ENCODE peak calls at places on chromosome 13, in nine cellular contexts. One of them, this sample, is unnamed. For H3K36me3, H3K27me3 and H3K4me1, the result is how much of the 10 kb centered on the place peaks cover.

GRCh38 chr13:52892925-52893324 is 44.5 kb upstream of the PCDH8 start:
- DNase-seq in spleen: no peak
- DNase-seq in CD8-positive, alpha-beta T cell: no peak
- DNase-seq in endodermal cell: peak
- DNase-seq in Peyer's patch: no peak
- DNase-seq in body of pancreas: no peak
- DNase-seq in tibial nerve: no peak
- DNase-seq in IMR-90: no peak
- DNase-seq in endothelial cell of umbilical vein: no peak
- DNase-seq in this sample: no peak

GRCh38 chr13:36082806-36083205 is 48.4 kb downstream of the DCLK1 start:
- DNase-seq in IMR-90: no peak
- DNase-seq in spleen: no peak
- DNase-seq in body of pancreas: no peak
- DNase-seq in endodermal cell: no peak
- DNase-seq in endothelial cell of umbilical vein: no peak
- DNase-seq in tibial nerve: no peak
- DNase-seq in Peyer's patch: no peak
- DNase-seq in CD8-positive, alpha-beta T cell: no peak
- DNase-seq in this sample: no peak

GRCh38 chr13:85283408-85283807 is 515.8 kb downstream of the SLITRK6 start:
- DNase-seq in endodermal cell: no peak
- DNase-seq in body of pancreas: no peak
- DNase-seq in CD8-positive, alpha-beta T cell: no peak
- DNase-seq in spleen: no peak
- DNase-seq in endothelial cell of umbilical vein: peak
- DNase-seq in IMR-90: no peak
- DNase-seq in tibial nerve: no peak
- DNase-seq in Peyer's patch: no peak
- DNase-seq in this sample: no peak

GRCh38 chr13:19586904-19587634 is 25.7 kb upstream of the TPTE2 start:
- DNase-seq in body of pancreas: no peak
- DNase-seq in IMR-90: peak
- DNase-seq in endothelial cell of umbilical vein: no peak
- DNase-seq in Peyer's patch: no peak
- DNase-seq in tibial nerve: no peak
- DNase-seq in endodermal cell: no peak
- DNase-seq in spleen: peak
- DNase-seq in CD8-positive, alpha-beta T cell: peak
- DNase-seq in this sample: peak

GRCh38 chr13:98977568-98978270 is at the start of gene DOCK9:
- DNase-seq in CD8-positive, alpha-beta T cell: no peak
- DNase-seq in endodermal cell: peak
- DNase-seq in spleen: no peak
- DNase-seq in IMR-90: peak
- DNase-seq in tibial nerve: peak
- DNase-seq in body of pancreas: peak
- DNase-seq in Peyer's patch: peak
- DNase-seq in endothelial cell of umbilical vein: peak
- DNase-seq in this sample: no peak

GRCh38 chr13:101489635-101490034 is 37.2 kb downstream of the ITGBL1 start:
- DNase-seq in endodermal cell: no peak
- DNase-seq in spleen: no peak
- DNase-seq in endothelial cell of umbilical vein: peak
- DNase-seq in body of pancreas: no peak
- DNase-seq in tibial nerve: no peak
- DNase-seq in CD8-positive, alpha-beta T cell: no peak
- DNase-seq in IMR-90: peak
- DNase-seq in Peyer's patch: no peak
- DNase-seq in this sample: no peak

GRCh38 chr13:106143930-106144709 is 391.3 kb downstream of the EFNB2 start:
- DNase-seq in spleen: no peak
- DNase-seq in tibial nerve: no peak
- DNase-seq in endodermal cell: no peak
- DNase-seq in CD8-positive, alpha-beta T cell: no peak
- DNase-seq in Peyer's patch: no peak
- DNase-seq in endothelial cell of umbilical vein: no peak
- DNase-seq in IMR-90: no peak
- DNase-seq in body of pancreas: peak
- DNase-seq in this sample: no peak

GRCh38 chr13:85657942-85658341 is 141.3 kb downstream of the SLITRK6 start:
- DNase-seq in endothelial cell of umbilical vein: no peak
- DNase-seq in Peyer's patch: no peak
- DNase-seq in body of pancreas: no peak
- DNase-seq in spleen: no peak
- DNase-seq in CD8-positive, alpha-beta T cell: no peak
- DNase-seq in tibial nerve: no peak
- DNase-seq in endodermal cell: no peak
- DNase-seq in IMR-90: no peak
- DNase-seq in this sample: no peak

GRCh38 chr13:36516225-36516624 is 83.9 kb downstream of the CCNA1 start:
- DNase-seq in tibial nerve: no peak
- DNase-seq in endodermal cell: no peak
- DNase-seq in body of pancreas: no peak
- DNase-seq in IMR-90: no peak
- DNase-seq in spleen: no peak
- DNase-seq in endothelial cell of umbilical vein: no peak
- DNase-seq in Peyer's patch: no peak
- DNase-seq in CD8-positive, alpha-beta T cell: no peak
- DNase-seq in this sample: no peak

GRCh38 chr13:50907781-50908180 is 1.8 kb upstream of the RNASEH2B start:
- DNase-seq in body of pancreas: no peak
- DNase-seq in Peyer's patch: no peak
- DNase-seq in IMR-90: no peak
- DNase-seq in endothelial cell of umbilical vein: no peak
- DNase-seq in CD8-positive, alpha-beta T cell: no peak
- DNase-seq in endodermal cell: no peak
- DNase-seq in spleen: no peak
- DNase-seq in tibial nerve: no peak
- DNase-seq in this sample: no peak

GRCh38 chr13:106752584-106753202 is 184.8 kb upstream of the ARGLU1 start:
- DNase-seq in IMR-90: no peak
- DNase-seq in tibial nerve: no peak
- DNase-seq in body of pancreas: no peak
- DNase-seq in CD8-positive, alpha-beta T cell: no peak
- DNase-seq in endodermal cell: no peak
- DNase-seq in endothelial cell of umbilical vein: peak
- DNase-seq in Peyer's patch: no peak
- DNase-seq in spleen: no peak
- DNase-seq in this sample: no peak

GRCh38 chr13:50006426-50007135 is 8.7 kb upstream of the KCNRG start:
- DNase-seq in tibial nerve: no peak
- DNase-seq in Peyer's patch: no peak
- DNase-seq in IMR-90: peak
- DNase-seq in spleen: no peak
- DNase-seq in endodermal cell: no peak
- DNase-seq in body of pancreas: no peak
- DNase-seq in CD8-positive, alpha-beta T cell: no peak
- DNase-seq in endothelial cell of umbilical vein: peak
- DNase-seq in this sample: no peak

GRCh38 chr13:66675620-66676019 is 554.5 kb downstream of the PCDH9 start:
- DNase-seq in endodermal cell: no peak
- DNase-seq in Peyer's patch: no peak
- DNase-seq in tibial nerve: no peak
- DNase-seq in endothelial cell of umbilical vein: no peak
- DNase-seq in body of pancreas: no peak
- DNase-seq in IMR-90: no peak
- DNase-seq in spleen: no peak
- DNase-seq in CD8-positive, alpha-beta T cell: no peak
- DNase-seq in this sample: no peak

GRCh38 chr13:30863231-30863630 is 42.8 kb upstream of the MEDAG start:
- DNase-seq in endothelial cell of umbilical vein: no peak
- DNase-seq in tibial nerve: no peak
- DNase-seq in IMR-90: no peak
- DNase-seq in body of pancreas: no peak
- DNase-seq in Peyer's patch: no peak
- DNase-seq in spleen: no peak
- DNase-seq in CD8-positive, alpha-beta T cell: no peak
- DNase-seq in endodermal cell: peak
- DNase-seq in this sample: no peak

GRCh38 chr13:81031996-81032395 is 691.1 kb upstream of the SPRY2 start:
- DNase-seq in Peyer's patch: no peak
- DNase-seq in body of pancreas: no peak
- DNase-seq in spleen: no peak
- DNase-seq in CD8-positive, alpha-beta T cell: no peak
- DNase-seq in endodermal cell: no peak
- DNase-seq in IMR-90: no peak
- DNase-seq in tibial nerve: no peak
- DNase-seq in endothelial cell of umbilical vein: no peak
- DNase-seq in this sample: no peak

GRCh38 chr13:42266464-42266863 is 5.5 kb upstream of the AKAP11 start:
- DNase-seq in CD8-positive, alpha-beta T cell: no peak
- DNase-seq in body of pancreas: no peak
- DNase-seq in endothelial cell of umbilical vein: peak
- DNase-seq in Peyer's patch: no peak
- DNase-seq in endodermal cell: no peak
- DNase-seq in tibial nerve: no peak
- DNase-seq in IMR-90: peak
- DNase-seq in spleen: no peak
- DNase-seq in this sample: no peak

GRCh38 chr13:30803791-30804190 is 68.4 kb downstream of the ALOX5AP start:
- DNase-seq in CD8-positive, alpha-beta T cell: no peak
- DNase-seq in endothelial cell of umbilical vein: no peak
- DNase-seq in spleen: no peak
- DNase-seq in tibial nerve: no peak
- DNase-seq in IMR-90: no peak
- DNase-seq in Peyer's patch: no peak
- DNase-seq in body of pancreas: no peak
- DNase-seq in endodermal cell: no peak
- DNase-seq in this sample: no peak

GRCh38 chr13:69604698-69605097 is 502.9 kb upstream of the ATXN8OS start:
- DNase-seq in body of pancreas: no peak
- DNase-seq in endothelial cell of umbilical vein: no peak
- DNase-seq in tibial nerve: no peak
- DNase-seq in spleen: no peak
- DNase-seq in endodermal cell: no peak
- DNase-seq in IMR-90: no peak
- DNase-seq in Peyer's patch: no peak
- DNase-seq in CD8-positive, alpha-beta T cell: no peak
- DNase-seq in this sample: no peak

GRCh38 chr13:48580185-48580803 is 47.4 kb upstream of the RCBTB2 start:
- DNase-seq in endodermal cell: peak
- DNase-seq in tibial nerve: peak
- DNase-seq in IMR-90: peak
- DNase-seq in CD8-positive, alpha-beta T cell: peak
- DNase-seq in endothelial cell of umbilical vein: peak
- DNase-seq in body of pancreas: peak
- DNase-seq in Peyer's patch: no peak
- DNase-seq in spleen: no peak
- DNase-seq in this sample: peak

GRCh38 chr13:23695196-23695595 is 125.0 kb downstream of the TNFRSF19 start:
- DNase-seq in spleen: no peak
- DNase-seq in endothelial cell of umbilical vein: no peak
- DNase-seq in endodermal cell: no peak
- DNase-seq in CD8-positive, alpha-beta T cell: no peak
- DNase-seq in body of pancreas: no peak
- DNase-seq in Peyer's patch: no peak
- DNase-seq in IMR-90: no peak
- DNase-seq in tibial nerve: no peak
- DNase-seq in this sample: no peak

GRCh38 chr13:73477441-73477840 is 418.6 kb downstream of the KLF5 start:
- DNase-seq in endodermal cell: no peak
- DNase-seq in endothelial cell of umbilical vein: no peak
- DNase-seq in tibial nerve: no peak
- DNase-seq in Peyer's patch: no peak
- DNase-seq in spleen: no peak
- DNase-seq in IMR-90: no peak
- DNase-seq in body of pancreas: no peak
- DNase-seq in CD8-positive, alpha-beta T cell: no peak
- DNase-seq in this sample: no peak

DNA sequence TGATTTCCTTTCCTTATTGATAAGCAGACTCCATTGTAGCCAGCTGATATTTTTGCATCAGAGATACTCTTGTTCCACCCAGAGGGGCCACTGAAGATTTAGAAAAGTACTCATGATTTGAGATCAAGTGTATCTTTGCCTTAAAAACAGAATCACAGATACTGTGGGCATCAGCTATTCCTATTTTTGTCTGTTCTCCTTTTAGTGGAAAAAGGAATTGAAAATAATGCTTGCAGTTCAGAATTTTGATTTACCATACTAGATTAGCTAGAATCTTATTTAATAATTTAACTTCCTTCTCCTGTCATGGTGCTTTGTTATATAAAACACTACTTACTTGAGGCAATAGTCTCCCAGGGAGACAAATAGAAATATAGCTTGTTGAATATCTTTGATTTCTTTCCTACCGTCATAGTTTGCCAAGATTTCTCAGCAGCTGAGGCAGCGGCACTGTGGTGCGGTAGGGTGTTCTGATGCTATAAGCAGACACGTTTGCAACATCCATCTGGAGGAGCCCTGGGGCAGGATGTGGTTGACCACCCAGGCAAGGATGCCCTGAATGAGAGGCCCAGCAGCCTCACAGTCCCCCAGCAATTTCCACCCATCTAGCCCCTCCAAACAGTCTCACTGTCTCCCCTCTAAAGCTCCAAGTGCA is 47.0 kb upstream of the RAP2A start:
- DNase-seq in spleen: no peak
- DNase-seq in IMR-90: no peak
- DNase-seq in tibial nerve: no peak
- DNase-seq in Peyer's patch: no peak
- DNase-seq in endothelial cell of umbilical vein: no peak
- DNase-seq in CD8-positive, alpha-beta T cell: peak
- DNase-seq in body of pancreas: peak
- DNase-seq in endodermal cell: no peak
- DNase-seq in this sample: no peak
- H3K36me3 ChIP-seq in spleen: under half
- H3K36me3 ChIP-seq in IMR-90: under half
- H3K36me3 ChIP-seq in tibial nerve: under half
- H3K36me3 ChIP-seq in Peyer's patch: under half
- H3K36me3 ChIP-seq in endothelial cell of umbilical vein: under half
- H3K36me3 ChIP-seq in CD8-positive, alpha-beta T cell: under half
- H3K36me3 ChIP-seq in body of pancreas: under half
- H3K36me3 ChIP-seq in endodermal cell: under half
- H3K36me3 ChIP-seq in this sample: under half

GRCh38 chr13:94707400-94708021 is 4.8 kb downstream of the SOX21 start:
- DNase-seq in body of pancreas: no peak
- DNase-seq in endothelial cell of umbilical vein: no peak
- DNase-seq in IMR-90: no peak
- DNase-seq in endodermal cell: peak
- DNase-seq in Peyer's patch: no peak
- DNase-seq in spleen: no peak
- DNase-seq in tibial nerve: no peak
- DNase-seq in CD8-positive, alpha-beta T cell: no peak
- DNase-seq in this sample: peak
- H3K27me3 ChIP-seq in body of pancreas: under half
- H3K27me3 ChIP-seq in endothelial cell of umbilical vein: half or more
- H3K27me3 ChIP-seq in IMR-90: half or more
- H3K27me3 ChIP-seq in endodermal cell: half or more
- H3K27me3 ChIP-seq in Peyer's patch: half or more
- H3K27me3 ChIP-seq in spleen: half or more
- H3K27me3 ChIP-seq in tibial nerve: half or more
- H3K27me3 ChIP-seq in CD8-positive, alpha-beta T cell: under half
- H3K27me3 ChIP-seq in this sample: half or more

GRCh38 chr13:110404321-110404720 is 97.2 kb downstream of the COL4A2 start:
- DNase-seq in IMR-90: no peak
- DNase-seq in CD8-positive, alpha-beta T cell: no peak
- DNase-seq in endothelial cell of umbilical vein: no peak
- DNase-seq in body of pancreas: no peak
- DNase-seq in endodermal cell: no peak
- DNase-seq in tibial nerve: no peak
- DNase-seq in Peyer's patch: no peak
- DNase-seq in spleen: no peak
- DNase-seq in this sample: no peak
- H3K4me1 ChIP-seq in IMR-90: under half
- H3K4me1 ChIP-seq in CD8-positive, alpha-beta T cell: under half
- H3K4me1 ChIP-seq in endothelial cell of umbilical vein: under half
- H3K4me1 ChIP-seq in body of pancreas: under half
- H3K4me1 ChIP-seq in endodermal cell: under half
- H3K4me1 ChIP-seq in tibial nerve: under half
- H3K4me1 ChIP-seq in Peyer's patch: under half
- H3K4me1 ChIP-seq in spleen: under half
- H3K4me1 ChIP-seq in this sample: under half

GRCh38 chr13:79360064-79360463 is 46.0 kb downstream of the RBM26 start:
- DNase-seq in spleen: no peak
- DNase-seq in endothelial cell of umbilical vein: no peak
- DNase-seq in tibial nerve: no peak
- DNase-seq in IMR-90: no peak
- DNase-seq in Peyer's patch: no peak
- DNase-seq in body of pancreas: no peak
- DNase-seq in CD8-positive, alpha-beta T cell: no peak
- DNase-seq in endodermal cell: no peak
- DNase-seq in this sample: no peak
- H3K36me3 ChIP-seq in spleen: half or more
- H3K36me3 ChIP-seq in endothelial cell of umbilical vein: under half
- H3K36me3 ChIP-seq in tibial nerve: under half
- H3K36me3 ChIP-seq in IMR-90: under half
- H3K36me3 ChIP-seq in Peyer's patch: half or more
- H3K36me3 ChIP-seq in body of pancreas: under half
- H3K36me3 ChIP-seq in CD8-positive, alpha-beta T cell: under half
- H3K36me3 ChIP-seq in endodermal cell: half or more
- H3K36me3 ChIP-seq in this sample: half or more